ENCODE peak calls at places on chromosomes 12 and 14, in eight cellular contexts. J is A549, T is AG04450, N is neural crest cell, P is mesothelial cell of epicardium, H is IMR-90, F is left ventricle myocardium inferior, I is GM06990. R is an unnamed sample.

GRCh38 chr14:96345669-96346068 is 17.5 kb downstream of the ATG2B start:
- DNase-seq in J (no peak), H (no peak), N (no peak), P (no peak), F (no peak), T (no peak), I (no peak), R (no peak)

GRCh38 chr12:68158427-68158826 is 1.1 kb downstream of the IFNG start:
- DNase-seq in J (no peak), P (no peak), H (no peak), T (no peak), F (no peak), N (no peak), I (no peak), R (no peak)

GRCh38 chr12:131211279-131211938 is 257.7 kb downstream of the ADGRD1 start:
- DNase-seq in J (no peak), T (no peak), H (no peak), P (no peak), I (no peak), N (no peak), F (no peak), R (no peak)

GRCh38 chr14:73833530-73834257 is 17.9 kb upstream of the PTGR2 start:
- DNase-seq in F (peak), J (no peak), P (no peak), N (peak), I (no peak), H (peak), T (no peak), R (no peak)

GRCh38 chr14:50000215-50001145 is 107.6 kb downstream of the ARF6 start:
- DNase-seq in J (no peak), H (peak), N (no peak), P (no peak), I (peak), F (peak), T (no peak), R (no peak)

GRCh38 chr12:124663206-124663605 is 95.8 kb upstream of the NCOR2 start:
- DNase-seq in N (no peak), I (no peak), T (no peak), P (no peak), J (no peak), H (no peak), F (no peak), R (no peak)

GRCh38 chr14:103008768-103009342 is 48.5 kb downstream of the CDC42BPB start:
- DNase-seq in I (no peak), T (no peak), H (peak), P (no peak), J (no peak), N (no peak), F (peak), R (no peak)

GRCh38 chr12:88182431-88182830 is 40.3 kb downstream of the TMTC3 start:
- DNase-seq in H (no peak), N (no peak), P (no peak), F (no peak), I (no peak), J (no peak), T (no peak), R (no peak)

GRCh38 chr14:63650336-63650952 is 8.8 kb upstream of the WDR89 start:
- DNase-seq in I (no peak), N (no peak), P (no peak), J (no peak), F (no peak), H (peak), T (no peak), R (no peak)

GRCh38 chr12:66713984-66714383 is 35.1 kb upstream of the GRIP1 start:
- DNase-seq in H (no peak), I (peak), T (no peak), N (no peak), J (no peak), P (no peak), F (no peak), R (no peak)

GRCh38 chr12:9651265-9651729 is 18.2 kb upstream of the CLEC2D start:
- DNase-seq in F (no peak), H (peak), N (no peak), T (no peak), P (no peak), J (no peak), I (no peak), R (no peak)

GRCh38 chr12:65171073-65171472 is 1.7 kb downstream of the LEMD3 start:
- DNase-seq in I (no peak), P (no peak), H (peak), J (no peak), T (no peak), F (no peak), N (no peak), R (no peak)

GRCh38 chr12:116594325-116595038 is 35.3 kb downstream of the MAP1LC3B2 start:
- DNase-seq in P (no peak), F (peak), J (no peak), N (no peak), H (no peak), T (no peak), I (peak), R (no peak)

GRCh38 chr14:27372771-27373170 is 774.9 kb upstream of the NOVA1 start:
- DNase-seq in J (no peak), N (no peak), H (no peak), T (no peak), P (no peak), I (no peak), F (no peak), R (no peak)

GRCh38 chr12:108634225-108634795 is 616 bp upstream of the SELPLG start:
- DNase-seq in H (no peak), N (no peak), P (no peak), F (no peak), I (no peak), T (no peak), J (no peak), R (no peak)

GRCh38 chr14:85917631-85918030 is 387.7 kb downstream of the FLRT2 start:
- DNase-seq in I (no peak), J (no peak), H (no peak), N (no peak), P (no peak), F (no peak), T (no peak), R (no peak)

GRCh38 chr12:45907955-45908354 is 82.4 kb downstream of the SCAF11 start:
- DNase-seq in J (no peak), N (no peak), P (no peak), F (no peak), I (peak), T (no peak), H (no peak), R (no peak)

GRCh38 chr14:36503771-36504741 is 16.0 kb downstream of the NKX2-1 start:
- DNase-seq in P (no peak), J (no peak), N (peak), H (no peak), T (no peak), F (no peak), I (no peak), R (no peak)

GRCh38 chr14:77822741-77823140 is 22.8 kb downstream of the ADCK1 start:
- DNase-seq in H (no peak), F (no peak), P (no peak), N (no peak), T (no peak), J (no peak), I (no peak), R (no peak)

GRCh38 chr12:63348544-63348943 is 197.5 kb upstream of the AVPR1A start:
- DNase-seq in T (no peak), N (no peak), J (no peak), F (no peak), P (no peak), H (no peak), I (no peak), R (no peak)

DNA sequence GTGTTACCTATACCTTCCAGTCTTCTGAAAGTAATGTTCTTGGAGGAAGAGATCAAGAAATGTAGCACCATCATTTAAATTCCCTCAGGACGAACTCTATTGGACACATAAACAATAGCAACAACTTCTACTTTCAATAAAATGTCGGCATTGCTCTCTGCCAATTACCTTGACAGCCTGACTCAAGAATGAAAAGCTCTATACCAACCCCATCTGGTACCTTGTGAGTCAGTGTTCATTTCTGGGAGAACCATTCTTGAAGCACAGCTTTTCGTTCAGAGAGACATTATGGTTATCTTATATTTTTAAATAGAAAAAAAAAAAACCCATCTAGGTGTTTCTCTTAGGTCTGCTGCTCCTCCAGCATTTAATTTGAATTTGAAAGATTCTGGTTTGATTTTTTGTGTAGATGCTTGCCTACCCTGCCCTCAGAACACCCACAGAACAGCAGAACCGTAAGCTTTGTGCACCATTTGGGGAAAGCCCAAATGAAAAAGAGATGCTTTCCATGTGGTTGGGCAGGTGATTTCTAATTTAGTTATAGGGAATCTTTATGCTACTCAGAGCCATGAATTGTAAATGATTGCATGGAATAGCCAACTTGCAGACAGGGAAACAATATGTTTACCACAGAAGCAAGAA is 156.0 kb downstream of the SAMD4A start:
- DNase-seq in H (peak), P (no peak), N (no peak), T (no peak), J (peak), F (no peak), I (no peak), R (no peak)
- TF ChIP-seq CTCF in H (peak), P (no peak), N (peak), T (no peak), J (peak), F (peak), I (peak), R (no peak)

DNA sequence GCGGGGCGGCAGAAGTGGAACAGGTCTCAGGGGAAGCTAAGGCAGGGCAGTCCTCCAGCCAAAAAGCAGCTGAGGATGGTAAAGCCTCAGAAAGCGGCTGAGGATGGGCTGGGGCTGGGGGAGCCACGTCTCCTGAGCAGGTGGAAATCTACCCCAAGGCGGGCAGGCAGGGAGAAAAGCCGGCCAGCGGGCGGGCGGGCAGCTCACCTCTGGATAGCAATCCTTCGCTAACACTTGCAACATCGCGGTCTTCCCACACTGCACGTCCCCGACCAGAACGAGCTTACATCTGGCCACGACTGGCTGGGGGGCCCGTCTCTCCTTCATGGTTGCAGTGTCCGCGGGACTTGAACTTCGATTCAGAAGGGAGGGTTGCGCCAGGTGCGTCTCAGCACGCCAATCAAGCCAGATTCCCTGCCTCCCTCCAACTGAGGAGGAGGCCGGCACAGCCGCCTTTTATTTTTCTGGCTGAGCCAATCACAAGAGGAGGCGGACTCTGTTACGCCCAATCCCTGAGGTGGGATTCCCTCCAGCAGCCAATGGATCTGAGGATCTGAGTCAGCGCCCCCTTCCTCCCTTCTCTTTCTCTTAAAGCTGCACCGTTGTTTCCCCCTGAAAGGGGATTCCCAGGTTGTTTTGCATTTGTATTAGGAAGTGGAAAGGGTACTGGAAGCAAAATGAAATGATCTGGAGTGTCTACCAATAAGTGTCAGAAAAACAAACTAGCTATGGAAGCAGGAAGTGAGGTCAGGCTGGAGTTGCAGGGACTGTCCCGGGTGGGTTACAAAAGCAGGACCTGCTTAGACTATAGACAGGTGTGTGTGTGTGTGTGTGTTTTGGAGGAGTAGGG is at the start of gene RND1:
- DNase-seq in H (peak), J (peak), I (peak), N (peak), P (peak), T (peak), F (peak), R (peak)
- TF ChIP-seq CTCF in H (no peak), J (no peak), I (peak), N (peak), P (no peak), T (peak), F (peak), R (no peak)

DNA sequence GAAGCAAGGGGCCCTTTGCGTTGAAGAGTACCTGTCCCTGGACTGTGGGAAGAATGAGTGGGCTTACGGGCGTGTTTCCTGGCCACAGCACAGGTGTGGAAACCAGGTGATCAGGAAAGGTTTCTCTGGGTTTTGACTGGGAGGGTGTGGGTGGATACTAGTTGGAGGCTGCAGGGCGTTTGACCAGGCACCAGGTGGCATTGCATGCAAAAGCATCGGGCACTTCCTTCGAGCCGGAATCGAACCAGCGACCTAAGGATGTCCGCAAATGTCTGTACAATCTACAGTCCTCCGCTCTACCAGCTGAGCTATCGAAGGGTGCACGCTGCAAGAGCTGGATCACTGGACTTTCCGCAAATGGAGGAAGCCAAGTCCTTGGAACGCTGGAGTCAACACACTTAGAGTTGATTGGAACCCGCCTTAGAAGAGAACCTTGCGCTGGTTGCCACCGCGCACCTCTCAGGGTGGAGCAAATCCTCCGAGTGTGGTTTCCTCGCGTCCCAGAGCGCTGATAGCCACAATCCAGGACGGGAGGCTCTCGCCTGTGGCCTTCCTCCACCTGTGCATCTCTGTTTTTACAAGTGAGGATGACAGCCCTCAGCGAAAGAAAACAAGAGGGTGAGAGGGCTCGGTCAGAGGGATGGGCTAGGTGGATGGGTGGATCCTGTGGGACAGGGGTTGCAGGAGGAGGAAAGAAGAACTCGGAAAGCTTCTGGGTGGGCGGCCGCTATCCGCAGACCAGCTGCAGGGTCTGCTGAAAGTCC is 21.2 kb upstream of the RNASE4 start:
- DNase-seq in P (no peak), N (no peak), J (peak), F (no peak), T (no peak), H (peak), I (peak), R (no peak)
- TF ChIP-seq CTCF in P (no peak), N (peak), J (peak), F (peak), T (peak), H (peak), I (peak), R (no peak)

GRCh38 chr12:101875112-101875961 is 2.0 kb upstream of the DRAM1 start:
- DNase-seq in I (no peak), J (no peak), P (no peak), N (no peak), H (peak), T (no peak), F (no peak), R (no peak)

GRCh38 chr12:101877816-101878811 is 734 bp downstream of the DRAM1 start:
- DNase-seq in J (peak), F (peak), N (peak), P (no peak), T (no peak), I (no peak), H (no peak), R (no peak)

GRCh38 chr12:101881228-101881627 is 3.8 kb downstream of the DRAM1 start:
- DNase-seq in T (no peak), I (no peak), F (no peak), H (no peak), N (no peak), P (no peak), J (no peak), R (no peak)

GRCh38 chr12:101880769-101881168 is 3.4 kb downstream of the DRAM1 start:
- DNase-seq in J (no peak), H (no peak), T (no peak), F (no peak), N (no peak), I (no peak), P (no peak), R (no peak)

DNA sequence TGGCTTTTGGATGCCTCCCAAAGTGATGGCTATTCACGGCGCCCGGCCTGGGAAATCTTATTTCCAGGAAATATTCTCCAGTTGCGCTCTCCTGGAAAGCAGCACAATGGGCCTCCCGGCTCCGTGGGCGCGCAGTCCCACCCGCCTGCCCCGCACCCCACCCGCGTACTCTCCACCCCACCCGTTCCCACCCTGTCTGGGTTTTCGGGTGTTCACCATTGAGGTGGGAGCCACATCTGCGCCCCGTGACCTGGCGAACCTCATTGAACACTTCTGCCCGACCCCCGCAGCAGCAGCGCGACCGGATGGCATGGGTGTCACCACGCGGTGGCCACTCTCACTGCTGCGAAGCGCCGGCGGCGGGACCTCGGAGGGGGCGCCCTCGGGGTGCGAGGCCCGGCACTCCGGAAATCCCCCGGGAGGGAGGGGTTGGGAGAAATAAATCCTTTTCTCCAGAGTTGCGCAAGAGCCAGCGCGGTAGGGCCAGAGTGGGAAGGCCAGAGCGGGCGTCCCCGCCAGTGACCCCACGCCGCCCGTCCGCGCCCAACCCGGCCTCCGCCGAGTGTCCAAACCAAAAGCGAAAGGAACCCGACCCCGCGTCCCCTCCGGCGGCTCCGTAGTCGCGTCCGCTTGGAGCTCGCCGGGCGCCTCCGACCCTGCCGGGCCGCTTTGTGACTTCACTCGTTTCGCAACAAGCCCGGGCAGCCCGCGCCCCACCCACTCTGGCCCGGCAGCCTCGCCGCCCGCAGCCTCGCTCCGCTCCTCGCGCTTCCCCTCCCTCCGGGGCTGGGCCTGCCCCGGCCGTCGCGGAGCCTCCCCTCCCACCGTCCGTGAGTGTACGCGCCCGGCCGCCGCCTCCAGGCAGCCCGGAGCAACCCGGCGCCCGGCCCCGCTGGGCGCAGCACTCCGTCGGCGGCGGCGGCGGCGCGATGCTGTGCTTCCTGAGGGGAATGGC is at the start of gene DRAM1:
- DNase-seq in F (peak), N (peak), I (peak), P (peak), H (peak), T (peak), J (peak), R (peak)
- TF ChIP-seq CTCF in F (no peak), N (no peak), I (peak), P (no peak), H (peak), T (no peak), J (peak), R (no peak)